ENCODE peak calls at places on chromosomes 6 and 20, in seven cellular contexts. P is cardiac fibroblast; X is astrocyte; L is CD8-positive, alpha-beta T cell; H is RWPE2; U is endothelial cell of umbilical vein; Z is keratinocyte. M is an unnamed sample.

GRCh38 chr6:89941031-89941775 is 46.9 kb downstream of the GJA10 start:
- DNase-seq in H (no peak), L (no peak), Z (no peak), P (no peak), U (no peak), X (peak; percentile 39), M (peak; percentile 34)

GRCh38 chr20:57662313-57663240 is 42.4 kb upstream of the ZBP1 start:
- DNase-seq in X (no peak), H (peak; percentile 81), L (no peak), U (no peak), Z (no peak), P (no peak), M (no peak)

GRCh38 chr6:117076076-117076475 is 189.3 kb upstream of the VGLL2 start:
- DNase-seq in L (no peak), P (no peak), Z (no peak), U (no peak), X (no peak), H (no peak), M (no peak)

GRCh38 chr6:162917506-162917905 is 189.7 kb downstream of the PACRG start:
- DNase-seq in Z (no peak), X (peak; percentile 51), H (no peak), P (peak; percentile 19), U (no peak), L (no peak), M (peak; percentile 61)

GRCh38 chr20:17504898-17505663 is 26.1 kb downstream of the BFSP1 start:
- DNase-seq in X (peak; percentile 25), P (peak; percentile 62), U (peak; percentile 72), L (peak; percentile 73), Z (no peak), H (no peak), M (peak; percentile 49)

GRCh38 chr6:21201673-21202430 is 391.7 kb upstream of the SOX4 start:
- DNase-seq in U (no peak), Z (no peak), P (no peak), L (no peak), H (no peak), X (no peak), M (no peak)

GRCh38 chr20:60055740-60056139 is 97.5 kb downstream of the CDH26 start:
- DNase-seq in U (no peak), P (no peak), H (peak; percentile 91), L (peak; percentile 68), X (no peak), Z (no peak), M (peak; percentile 34)

GRCh38 chr6:154930490-154930889 is 64.6 kb upstream of the TIAM2 start:
- DNase-seq in L (no peak), U (no peak), P (no peak), X (no peak), Z (no peak), H (no peak), M (no peak)

GRCh38 chr20:56440346-56441007 is 27.9 kb upstream of the RTF2 start:
- DNase-seq in L (peak; percentile 72), Z (no peak), P (no peak), U (no peak), H (peak; percentile 16), X (peak; percentile 27), M (no peak)

GRCh38 chr20:44073675-44074071 is 113.3 kb downstream of the JPH2 start:
- DNase-seq in P (no peak), X (no peak), Z (no peak), U (no peak), H (no peak), L (peak; percentile 47), M (no peak)

GRCh38 chr20:36528875-36529425 is 12.4 kb upstream of the MYL9 start:
- DNase-seq in H (peak; percentile 65), X (no peak), U (no peak), L (no peak), P (no peak), Z (no peak), M (no peak)

GRCh38 chr6:136723780-136724179 is 68.5 kb downstream of the MAP3K5 start:
- DNase-seq in U (peak; percentile 67), H (no peak), Z (no peak), L (peak; percentile 63), X (no peak), P (no peak), M (no peak)

GRCh38 chr6:7108964-7109836 is 1.4 kb downstream of the RREB1 start:
- DNase-seq in U (peak; percentile 51), X (peak; percentile 67), L (peak; percentile 51), Z (no peak), H (no peak), P (peak; percentile 83), M (peak; percentile 80)
- TF ChIP-seq CTCF in U (no peak), X (no peak), L (no peak), Z (no peak), H (no peak), P (no peak), M (no peak)

DNA sequence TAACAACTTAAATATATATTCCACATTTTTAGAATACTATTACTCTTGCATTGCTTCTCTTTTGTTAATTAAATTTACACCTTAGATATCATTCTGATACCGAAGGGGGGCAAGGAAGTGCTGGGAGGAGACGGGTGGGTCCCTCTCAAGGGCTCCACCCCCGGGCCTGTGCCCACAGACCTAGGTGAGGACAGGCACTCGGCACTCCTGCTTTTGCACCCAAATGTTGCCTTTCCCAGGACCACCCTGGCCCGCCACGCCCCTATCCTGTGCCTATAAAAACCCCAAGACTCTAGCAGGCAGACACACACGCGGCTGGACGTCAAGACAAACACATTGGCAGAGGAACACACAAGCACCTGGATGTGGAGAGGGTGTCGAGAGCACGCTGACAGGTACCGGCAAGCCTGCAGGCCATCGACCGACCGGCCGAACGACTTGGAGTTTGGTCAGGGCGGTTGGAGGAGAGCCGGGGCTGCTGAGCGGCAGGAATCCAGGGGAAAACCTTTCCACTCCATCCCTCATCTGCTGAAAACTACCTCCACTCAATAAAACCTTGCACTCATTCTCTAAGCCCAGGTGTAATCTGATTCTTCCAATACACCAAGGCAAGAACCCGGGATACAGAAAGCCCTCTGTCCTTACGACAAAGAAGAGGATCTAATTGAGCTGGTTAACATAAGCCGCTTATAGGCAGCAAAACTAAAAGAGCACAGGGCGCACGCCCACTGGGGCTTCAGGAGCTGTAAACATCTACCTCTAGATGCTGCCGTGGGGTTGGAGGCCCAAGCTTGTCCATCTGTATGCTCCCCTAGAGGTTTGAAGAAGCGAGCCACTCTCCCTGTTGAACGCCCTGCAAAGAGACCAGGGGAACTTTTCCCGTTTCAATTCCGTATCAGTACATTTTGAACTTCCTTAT is 197.4 kb upstream of the PRSS16 start:
- DNase-seq in P (no peak), Z (no peak), U (no peak), X (no peak), L (no peak), H (no peak), M (no peak)
- H3K4me3 ChIP-seq in P (no peak overlapping the region), Z (no peak overlapping the region), U (no peak overlapping the region), X (no peak overlapping the region), L (no peak overlapping the region), H (no peak overlapping the region), M (no peak overlapping the region)

GRCh38 chr6:135183532-135184440 is 2.7 kb downstream of the MYB start:
- DNase-seq in U (peak; percentile 35), H (no peak), L (peak; percentile 84), Z (peak; percentile 17), X (peak; percentile 9), P (peak; percentile 42), M (no peak)
- TF ChIP-seq CTCF in U (peak; percentile 53), H (peak; percentile 74), L (peak; percentile 70), Z (peak; percentile 69), X (peak; percentile 51), P (peak; percentile 72), M (peak; percentile 35)

DNA sequence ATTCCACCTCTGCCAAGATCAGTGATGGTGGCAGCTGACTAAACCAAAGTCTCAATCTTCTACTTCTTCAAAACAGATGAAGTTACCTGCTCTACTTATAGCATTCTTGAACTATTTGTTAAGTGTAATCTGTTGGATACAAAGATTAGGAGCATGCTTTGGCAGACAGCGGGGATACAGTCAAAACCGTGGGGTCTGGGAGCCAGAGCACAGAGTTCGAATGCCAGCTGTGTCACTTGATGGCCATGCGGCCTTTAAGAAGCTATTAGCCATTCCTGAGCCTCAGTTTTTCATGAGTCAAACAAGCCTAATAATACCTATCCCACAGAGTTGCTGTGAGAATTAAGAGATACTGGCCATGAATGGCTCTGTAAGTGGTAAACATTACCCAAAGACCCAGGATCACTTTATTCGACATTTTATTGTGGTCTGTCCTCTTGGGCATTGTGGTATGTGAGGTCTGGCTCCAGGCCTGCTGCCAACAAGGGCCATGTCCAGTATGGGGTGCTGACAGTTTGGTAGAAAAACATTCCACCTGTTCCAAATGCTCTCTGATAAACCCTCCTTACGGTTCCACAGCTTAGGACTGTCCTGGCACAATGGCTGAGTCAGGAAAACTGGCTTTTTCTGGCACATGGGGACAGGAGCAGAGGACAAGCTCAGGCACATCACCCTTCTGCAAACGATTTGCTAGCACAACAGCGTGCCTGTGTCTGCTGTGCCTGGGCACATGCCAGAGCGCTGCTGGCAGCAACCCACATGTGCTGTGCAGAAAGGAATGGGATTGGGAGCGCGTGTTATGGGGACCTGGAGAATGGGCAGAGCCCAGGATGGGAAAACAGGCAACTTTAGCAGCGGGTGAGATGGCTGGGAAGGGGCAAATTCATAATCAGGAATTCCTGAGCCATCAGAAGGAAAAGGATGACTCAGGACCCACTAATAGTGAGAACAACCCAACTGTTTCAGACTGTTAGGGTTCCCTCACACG is 15.7 kb upstream of the FAM83C start:
- DNase-seq in P (peak; percentile 82), Z (peak; percentile 95), X (peak; percentile 79), L (no peak), H (peak; percentile 100), U (peak; percentile 71), M (peak; percentile 95)
- H3K4me3 ChIP-seq in P (no peak overlapping the region), Z (no peak overlapping the region), X (no peak overlapping the region), L (no peak overlapping the region), H (no peak overlapping the region), U (no peak overlapping the region), M (no peak overlapping the region)

DNA sequence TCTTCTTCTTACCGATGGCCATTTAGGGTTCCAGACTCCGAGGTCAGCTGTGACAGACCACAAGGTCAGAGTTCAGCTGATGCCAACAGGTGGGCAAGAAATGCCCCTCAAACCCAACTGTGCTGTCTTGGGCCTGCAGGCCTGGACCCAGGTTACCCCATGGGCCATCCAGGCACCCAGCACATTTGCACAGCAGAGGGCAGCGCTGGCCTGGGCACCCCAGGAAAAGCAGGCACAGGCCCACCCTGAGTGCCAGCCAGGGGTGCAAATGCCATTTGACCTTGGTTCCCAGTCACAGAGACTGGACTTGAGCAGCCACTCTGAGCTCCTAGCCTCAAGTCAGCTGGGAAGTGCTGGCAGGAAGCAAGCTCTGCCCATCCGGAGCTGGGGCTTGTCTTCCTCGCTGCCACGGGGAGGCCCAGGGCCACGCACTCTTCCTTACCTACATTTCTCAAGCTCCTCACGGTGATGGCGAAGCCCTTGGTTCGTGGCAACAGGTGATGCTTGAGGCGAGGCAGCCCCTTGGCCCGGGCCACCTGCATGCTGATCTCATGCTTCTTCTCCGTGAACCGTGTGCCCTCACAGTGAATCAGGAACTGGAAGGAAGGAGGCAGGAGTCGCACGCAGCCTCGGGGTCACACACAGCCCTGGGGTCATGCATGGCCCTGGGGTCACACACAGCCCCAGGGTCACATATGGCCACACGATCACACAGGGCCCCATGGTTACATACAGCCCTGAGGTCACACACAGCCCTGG is 120.8 kb downstream of the AGPAT4 start:
- DNase-seq in P (peak; percentile 15), H (no peak), X (no peak), U (no peak), Z (no peak), L (no peak), M (no peak)
- TF ChIP-seq CTCF in P (peak; percentile 60), H (peak; percentile 35), X (peak; percentile 13), U (peak; percentile 54), Z (peak; percentile 68), L (no peak), M (peak; percentile 60)

M was measured in AG10803.